ENCODE peak calls at places on chromosome 6, in eight cellular contexts. W is lower lobe of right lung, H is AG04450, V is A673, C is adrenal gland, X is dorsolateral prefrontal cortex, G is HCT116, I is PC-9. E is an unnamed sample.

GRCh38 chr6:154572592-154572991 is 62.1 kb upstream of the CNKSR3 start:
- DNase-seq in W (no peak), H (no peak), V (no peak), C (no peak), X (no peak), G (no peak), I (no peak), E (no peak)

GRCh38 chr6:154649723-154650122 is 83.5 kb upstream of the SCAF8 start:
- DNase-seq in W (no peak), H (no peak), V (no peak), C (no peak), X (no peak), G (no peak), I (no peak), E (no peak)

GRCh38 chr6:150685860-150686259 is 86.2 kb downstream of the PLEKHG1 start:
- DNase-seq in W (peak; percentile 58), H (no peak), V (peak; percentile 48), C (no peak), X (no peak), G (peak; percentile 39), I (peak; percentile 12), E (no peak)

GRCh38 chr6:146265051-146265450 is 236.2 kb downstream of the GRM1 start:
- DNase-seq in W (no peak), H (no peak), V (no peak), C (no peak), X (no peak), G (no peak), I (no peak), E (no peak)

GRCh38 chr6:34926655-34927054 is 37.6 kb downstream of the ANKS1A start:
- DNase-seq in W (no peak), H (no peak), V (no peak), C (no peak), X (no peak), G (no peak), I (no peak), E (peak; percentile 77)

GRCh38 chr6:155328539-155329459 is 14.5 kb upstream of the TFB1M start:
- DNase-seq in W (peak; percentile 69), H (no peak), V (no peak), C (no peak), X (no peak), G (no peak), I (no peak), E (no peak)

GRCh38 chr6:52904562-52905279 is 4.8 kb downstream of the GSTA3 start:
- DNase-seq in W (no peak), H (no peak), V (peak; percentile 27), C (no peak), X (no peak), G (no peak), I (no peak), E (no peak)

GRCh38 chr6:34592208-34592952 is 36.3 kb upstream of the SPDEF start:
- DNase-seq in W (no peak), H (no peak), V (no peak), C (no peak), X (no peak), G (no peak), I (no peak), E (no peak)

GRCh38 chr6:25266425-25267135 is 12.6 kb upstream of the CARMIL1 start:
- DNase-seq in W (no peak), H (no peak), V (no peak), C (no peak), X (no peak), G (no peak), I (no peak), E (no peak)

GRCh38 chr6:25263602-25264001 is 15.6 kb upstream of the CARMIL1 start:
- DNase-seq in W (no peak), H (no peak), V (peak; percentile 57), C (no peak), X (no peak), G (no peak), I (no peak), E (peak; percentile 65)

GRCh38 chr6:25270559-25270958 is 8.6 kb upstream of the CARMIL1 start:
- DNase-seq in W (no peak), H (no peak), V (no peak), C (no peak), X (no peak), G (no peak), I (no peak), E (no peak)

DNA sequence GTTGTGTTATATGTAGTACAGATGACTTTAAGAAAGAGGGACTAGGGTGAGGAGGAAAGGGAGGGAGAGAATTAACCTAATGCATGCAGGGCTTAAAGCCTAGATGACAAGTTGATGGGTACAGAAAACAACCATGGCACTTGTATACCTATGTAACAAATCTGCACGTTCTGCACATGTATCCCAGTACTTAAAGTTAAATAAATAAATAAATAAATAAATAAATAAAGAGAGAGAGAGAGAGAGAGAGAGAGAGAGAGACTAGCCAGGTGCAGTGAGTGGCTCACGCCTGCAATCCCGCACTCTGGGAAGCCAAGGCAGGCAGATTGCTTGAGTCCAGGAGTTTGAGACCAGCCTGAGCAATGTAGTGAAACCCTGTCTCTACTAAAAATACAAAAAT is 11.5 kb upstream of the CARMIL1 start:
- DNase-seq in W (no peak), H (no peak), V (no peak), C (no peak), X (no peak), G (no peak), I (no peak), E (no peak)
- H3K27me3 ChIP-seq in W (no peaks in the 10 kb centered on the region), H (peaks cover 3% of the 10 kb centered on the region), V (no peaks in the 10 kb centered on the region), C (no peaks in the 10 kb centered on the region), X (no peaks in the 10 kb centered on the region), G (no peaks in the 10 kb centered on the region), I (no peaks in the 10 kb centered on the region), E (no peaks in the 10 kb centered on the region)

GRCh38 chr6:50837589-50838445 is 19.1 kb downstream of the TFAP2B start:
- DNase-seq in W (no peak), H (no peak), V (no peak), C (no peak), X (no peak), G (no peak), I (no peak), E (no peak)
- H3K27me3 ChIP-seq in W (peaks cover 87% of the 10 kb centered on the region), H (peaks cover 8% of the 10 kb centered on the region), V (peaks cover 20% of the 10 kb centered on the region), C (peaks cover 28% of the 10 kb centered on the region), X (peaks cover 31% of the 10 kb centered on the region), G (no peaks in the 10 kb centered on the region), I (peaks cover 7% of the 10 kb centered on the region), E (peaks cover 6% of the 10 kb centered on the region)

GRCh38 chr6:108123516-108123929 is 42.3 kb upstream of the NR2E1 start:
- DNase-seq in W (no peak), H (no peak), V (no peak), C (no peak), X (no peak), G (no peak), I (no peak), E (no peak)
- H3K27me3 ChIP-seq in W (peaks cover 81% of the 10 kb centered on the region), H (peaks cover 75% of the 10 kb centered on the region), V (peaks cover 41% of the 10 kb centered on the region), C (peaks cover 23% of the 10 kb centered on the region), X (peaks cover 8% of the 10 kb centered on the region), G (no peaks in the 10 kb centered on the region), I (no peaks in the 10 kb centered on the region), E (peaks cover 77% of the 10 kb centered on the region)

DNA sequence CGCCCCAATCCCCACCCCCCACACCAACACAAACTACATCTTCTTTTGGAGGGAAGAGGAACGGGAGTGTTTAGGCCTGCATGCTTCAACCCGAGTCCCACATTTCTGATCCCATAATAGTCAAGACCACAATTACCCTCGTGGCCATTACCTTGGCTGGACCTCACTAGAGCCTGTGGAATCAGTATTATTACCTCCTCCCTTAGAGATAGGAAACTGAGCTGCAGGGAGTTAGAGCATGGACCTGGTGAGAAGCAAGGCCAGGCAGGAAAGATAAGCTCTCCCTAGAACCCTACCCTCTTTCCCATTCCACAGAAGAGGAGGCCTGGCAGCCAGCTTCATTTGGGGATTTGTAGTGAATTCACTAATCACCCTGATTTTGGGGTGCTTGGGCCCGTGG is 74.1 kb downstream of the NCR2 start:
- DNase-seq in W (no peak), H (no peak), V (no peak), C (no peak), X (no peak), G (no peak), I (no peak), E (no peak)
- H3K27me3 ChIP-seq in W (peaks cover 32% of the 10 kb centered on the region), H (peaks cover 39% of the 10 kb centered on the region), V (no peaks in the 10 kb centered on the region), C (peaks cover 19% of the 10 kb centered on the region), X (no peaks in the 10 kb centered on the region), G (peaks cover 8% of the 10 kb centered on the region), I (peaks cover 66% of the 10 kb centered on the region), E (peaks cover 19% of the 10 kb centered on the region)

DNA sequence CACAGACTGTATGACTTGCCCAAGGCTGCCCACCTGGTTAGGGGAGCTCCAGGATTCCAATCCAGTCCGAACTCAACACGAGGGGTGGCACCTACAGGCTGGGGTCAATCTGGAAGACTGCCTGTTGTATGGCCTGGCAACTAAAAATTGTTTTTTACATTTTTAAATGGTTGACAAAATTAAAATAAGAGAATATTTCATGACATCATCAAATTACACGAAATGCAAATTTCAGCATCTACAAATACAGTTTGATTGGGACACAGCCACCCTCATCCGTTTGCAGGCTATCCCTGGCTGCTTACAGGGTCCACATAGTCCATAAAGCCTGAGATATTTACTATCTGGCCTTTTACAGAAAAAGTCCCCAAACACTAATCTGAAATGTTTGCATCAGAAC is 235.9 kb upstream of the GMDS start:
- DNase-seq in W (no peak), H (no peak), V (no peak), C (no peak), X (no peak), G (no peak), I (no peak), E (no peak)
- H3K27me3 ChIP-seq in W (no peaks in the 10 kb centered on the region), H (peaks cover 22% of the 10 kb centered on the region), V (no peaks in the 10 kb centered on the region), C (no peaks in the 10 kb centered on the region), X (no peaks in the 10 kb centered on the region), G (no peaks in the 10 kb centered on the region), I (no peaks in the 10 kb centered on the region), E (peaks cover 6% of the 10 kb centered on the region)

GRCh38 chr6:22583927-22584326 is 14.6 kb downstream of the HDGFL1 start:
- DNase-seq in W (no peak), H (no peak), V (no peak), C (no peak), X (no peak), G (no peak), I (no peak), E (no peak)
- H3K27me3 ChIP-seq in W (no peaks in the 10 kb centered on the region), H (no peaks in the 10 kb centered on the region), V (no peaks in the 10 kb centered on the region), C (no peaks in the 10 kb centered on the region), X (no peaks in the 10 kb centered on the region), G (no peaks in the 10 kb centered on the region), I (no peaks in the 10 kb centered on the region), E (no peaks in the 10 kb centered on the region)

E was measured in osteoblast.